ENCODE peak calls at places on chromosomes 2 and 18, in five cellular contexts. M, D, G, I and P are unnamed samples.

GRCh38 chr2:159903404-159904126 is 105.6 kb upstream of the CD302 start:
- DNase-seq in M (peak; percentile 53), D (no peak), G (peak; percentile 59), I (peak; percentile 79), P (peak; percentile 52)

GRCh38 chr2:40957508-40957907 is 505.6 kb upstream of the SLC8A1 start:
- DNase-seq in M (peak; percentile 29), D (no peak), G (no peak), I (no peak), P (no peak)

GRCh38 chr2:108893277-108893676 is 95.7 kb downstream of the EDAR start:
- DNase-seq in M (no peak), D (no peak), G (no peak), I (no peak), P (no peak)

GRCh38 chr2:111687911-111688310 is 196.1 kb downstream of the ANAPC1 start:
- DNase-seq in M (no peak), D (no peak), G (no peak), I (no peak), P (no peak)

GRCh38 chr18:12857215-12857924 is 26.7 kb downstream of the PTPN2 start:
- DNase-seq in M (no peak), D (no peak), G (no peak), I (no peak), P (no peak)

GRCh38 chr2:31654241-31654640 is 73.5 kb upstream of the SRD5A2 start:
- DNase-seq in M (no peak), D (no peak), G (no peak), I (no peak), P (no peak)

GRCh38 chr2:49270091-49270490 is 115.8 kb upstream of the FSHR start:
- DNase-seq in M (no peak), D (no peak), G (no peak), I (no peak), P (no peak)

GRCh38 chr2:156445311-156446218 is 9.4 kb downstream of the GPD2 start:
- DNase-seq in M (no peak), D (no peak), G (no peak), I (no peak), P (peak; percentile 23)

GRCh38 chr2:205684871-205685313 is 2.6 kb downstream of the NRP2 start:
- DNase-seq in M (peak; percentile 67), D (no peak), G (peak; percentile 74), I (no peak), P (no peak)

GRCh38 chr2:70233892-70234291 is 14.5 kb downstream of the TIA1 start:
- DNase-seq in M (no peak), D (no peak), G (no peak), I (no peak), P (no peak)

GRCh38 chr2:12035029-12035720 is 288.7 kb downstream of the LPIN1 start:
- DNase-seq in M (no peak), D (no peak), G (no peak), I (no peak), P (no peak)

GRCh38 chr2:163558286-163559009 is 177.4 kb downstream of the FIGN start:
- DNase-seq in M (no peak), D (peak; percentile 35), G (no peak), I (no peak), P (no peak)

GRCh38 chr2:20356042-20356441 is 5.4 kb upstream of the PUM2 start:
- DNase-seq in M (no peak), D (no peak), G (no peak), I (no peak), P (peak; percentile 86)

GRCh38 chr2:78682781-78683180 is 342.7 kb upstream of the REG3G start:
- DNase-seq in M (no peak), D (no peak), G (no peak), I (no peak), P (no peak)

GRCh38 chr2:129233751-129234406 is 745.6 kb upstream of the RAB6C start:
- DNase-seq in M (no peak), D (peak; percentile 6), G (peak; percentile 64), I (no peak), P (no peak)

GRCh38 chr2:190529486-190530104 is 4.9 kb downstream of the NEMP2 start:
- DNase-seq in M (no peak), D (no peak), G (no peak), I (no peak), P (no peak)

GRCh38 chr18:36256094-36256493 is 41.4 kb upstream of the FHOD3 start:
- DNase-seq in M (no peak), D (no peak), G (no peak), I (no peak), P (no peak)

GRCh38 chr2:128533101-128533500 is 214.4 kb upstream of the HS6ST1 start:
- DNase-seq in M (no peak), D (no peak), G (no peak), I (no peak), P (no peak)

GRCh38 chr2:109333414-109334194 is 204.6 kb downstream of the SH3RF3 start:
- DNase-seq in M (no peak), D (no peak), G (no peak), I (no peak), P (no peak)

GRCh38 chr18:78939734-78940260 is 39.8 kb upstream of the SALL3 start:
- DNase-seq in M (no peak), D (no peak), G (no peak), I (no peak), P (no peak)

GRCh38 chr18:48868468-48869466 is 82.0 kb downstream of the SMAD7 start:
- DNase-seq in M (no peak), D (no peak), G (no peak), I (peak; percentile 75), P (no peak)

GRCh38 chr2:241007111-241007510 is 8.7 kb downstream of the SNED1 start:
- DNase-seq in M (no peak), D (no peak), G (no peak), I (no peak), P (no peak)

GRCh38 chr2:201343559-201343958 is 13.6 kb downstream of the FLACC1 start:
- DNase-seq in M (no peak), D (no peak), G (no peak), I (no peak), P (no peak)

GRCh38 chr18:21300616-21301200 is 58.7 kb downstream of the GREB1L start:
- DNase-seq in M (no peak), D (no peak), G (no peak), I (no peak), P (no peak)

GRCh38 chr2:241967745-241968144 is 98.2 kb downstream of the RTP5 start:
- DNase-seq in M (no peak), D (no peak), G (no peak), I (no peak), P (no peak)

GRCh38 chr2:19330436-19330835 is 28.0 kb downstream of the OSR1 start:
- DNase-seq in M (no peak), D (no peak), G (no peak), I (no peak), P (no peak)

GRCh38 chr2:95049088-95049955 is 23.8 kb downstream of the MAL start:
- DNase-seq in M (no peak), D (no peak), G (no peak), I (no peak), P (no peak)

GRCh38 chr2:213640742-213641425 is 356.6 kb downstream of the SPAG16 start:
- DNase-seq in M (no peak), D (no peak), G (no peak), I (no peak), P (peak; percentile 37)

GRCh38 chr2:241950878-241951331 is 81.4 kb downstream of the RTP5 start:
- DNase-seq in M (peak; percentile 78), D (peak; percentile 83), G (peak; percentile 91), I (peak; percentile 71), P (peak; percentile 58)

GRCh38 chr18:45874501-45875184 is 49.2 kb downstream of the SIGLEC15 start:
- DNase-seq in M (no peak), D (no peak), G (no peak), I (peak; percentile 69), P (no peak)

GRCh38 chr2:129877795-129878775 is 101.4 kb upstream of the RAB6C start:
- DNase-seq in M (no peak), D (peak; percentile 52), G (peak; percentile 55), I (no peak), P (no peak)

DNA sequence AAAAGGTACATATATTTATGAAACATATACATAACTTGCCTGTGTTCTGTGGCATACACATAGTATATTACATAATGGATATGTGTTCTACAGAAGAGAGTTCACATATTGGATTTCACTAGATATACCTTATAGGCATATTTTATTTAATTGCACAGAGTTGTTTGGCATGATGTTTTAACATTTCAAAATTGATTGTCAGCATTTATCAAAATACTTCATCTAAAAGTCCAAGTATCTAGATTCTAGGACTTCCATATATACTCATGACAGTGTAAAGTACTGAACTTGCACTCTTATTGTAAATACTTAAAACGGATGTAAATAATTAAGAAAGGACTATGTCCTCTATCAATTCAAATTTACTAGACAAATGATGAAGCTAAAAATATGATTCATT is 995.3 kb upstream of the LRRTM1 start:
- DNase-seq in M (no peak), D (no peak), G (no peak), I (no peak), P (no peak)
- H3K9me3 ChIP-seq in M (no peaks in the 10 kb centered on the region), D (no peaks in the 10 kb centered on the region), G (no peaks in the 10 kb centered on the region), I (no peaks in the 10 kb centered on the region), P (no peaks in the 10 kb centered on the region)

GRCh38 chr18:74951165-74951760 is 257.7 kb downstream of the PTGR3 start:
- DNase-seq in M (peak; percentile 68), D (no peak), G (peak; percentile 80), I (no peak), P (peak; percentile 75)
- H3K27me3 ChIP-seq in M (no peaks in the 10 kb centered on the region), D (no peaks in the 10 kb centered on the region), G (no peaks in the 10 kb centered on the region), I (no peaks in the 10 kb centered on the region), P (no peaks in the 10 kb centered on the region)

DNA sequence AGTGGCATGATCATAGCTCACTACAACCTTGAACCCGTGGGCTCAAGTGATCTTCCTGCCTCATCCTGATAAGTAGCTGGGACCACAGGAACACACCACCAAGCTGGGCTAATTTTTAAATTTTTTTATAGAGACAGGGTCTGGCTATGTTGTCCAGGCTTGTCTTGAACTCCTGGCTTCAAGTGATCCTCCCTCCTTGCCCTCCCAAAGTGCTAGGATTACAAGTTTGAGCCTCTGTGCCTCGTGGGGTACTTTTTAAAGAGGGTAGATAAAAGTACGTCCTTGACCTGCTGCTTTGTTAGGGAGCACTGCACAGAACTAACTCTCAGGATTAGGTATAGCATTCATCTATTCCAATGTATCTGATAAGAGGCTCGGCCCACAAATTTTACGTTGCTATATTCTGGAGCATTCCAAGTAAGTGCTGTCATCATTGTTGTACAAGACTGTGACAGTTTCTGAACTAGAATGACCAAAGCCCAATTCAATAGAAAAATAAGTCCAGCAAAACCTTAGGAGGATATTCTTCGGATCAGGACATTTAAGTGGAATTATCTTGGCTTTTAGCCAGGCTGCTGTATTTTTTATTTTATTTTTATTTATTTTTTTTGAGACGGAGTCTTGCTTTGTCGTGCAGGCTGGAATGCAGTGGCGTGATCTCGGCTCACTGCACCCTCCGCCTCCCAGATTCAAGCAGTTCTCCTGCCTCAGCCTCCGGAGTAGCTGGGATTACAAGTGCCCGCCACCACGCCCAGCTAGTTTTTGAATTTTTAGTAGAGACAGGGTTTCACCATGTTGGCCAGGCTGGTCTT is 4.1 kb downstream of the MTCL1 start:
- DNase-seq in M (no peak), D (no peak), G (no peak), I (no peak), P (no peak)
- H3K4me3 ChIP-seq in M (no peak overlapping the region), D (no peak overlapping the region), G (no peak overlapping the region), I (no peak overlapping the region), P (no peak overlapping the region)

GRCh38 chr2:8300216-8300615 is 381.6 kb upstream of the ID2 start:
- DNase-seq in M (no peak), D (no peak), G (no peak), I (no peak), P (no peak)
- H3K9me3 ChIP-seq in M (no peaks in the 10 kb centered on the region), D (peaks cover 2% of the 10 kb centered on the region), G (no peaks in the 10 kb centered on the region), I (no peaks in the 10 kb centered on the region), P (no peaks in the 10 kb centered on the region)